ENCODE peak calls at places on chromosomes 16 and 17, in nine cellular contexts. One of them, this sample, is unnamed.

GRCh38 chr17:50532452-50533024 is at the start of gene EPN3:
- DNase-seq in uterus: no peak
- DNase-seq in ovary: no peak
- DNase-seq in sigmoid colon: no peak
- DNase-seq in A549: no peak
- DNase-seq in breast epithelium: peak; percentile 75
- DNase-seq in heart left ventricle: no peak
- DNase-seq in suprapubic skin: no peak
- DNase-seq in IMR-90: no peak
- DNase-seq in this sample: peak; percentile 81

GRCh38 chr17:80477647-80478478 is 1.5 kb upstream of the NPTX1 start:
- DNase-seq in heart left ventricle: no peak
- DNase-seq in IMR-90: peak; percentile 59
- DNase-seq in breast epithelium: no peak
- DNase-seq in sigmoid colon: peak; percentile 81
- DNase-seq in ovary: peak; percentile 44
- DNase-seq in A549: peak; percentile 75
- DNase-seq in uterus: peak; percentile 59
- DNase-seq in suprapubic skin: no peak
- DNase-seq in this sample: no peak

GRCh38 chr17:32496348-32497078 is 9.7 kb downstream of the CDK5R1 start:
- DNase-seq in uterus: no peak
- DNase-seq in IMR-90: peak; percentile 68
- DNase-seq in suprapubic skin: no peak
- DNase-seq in ovary: no peak
- DNase-seq in heart left ventricle: no peak
- DNase-seq in breast epithelium: no peak
- DNase-seq in sigmoid colon: peak; percentile 56
- DNase-seq in A549: no peak
- DNase-seq in this sample: no peak

GRCh38 chr16:74107795-74108610 is 188.6 kb upstream of the PSMD7 start:
- DNase-seq in heart left ventricle: peak; percentile 10
- DNase-seq in sigmoid colon: no peak
- DNase-seq in breast epithelium: no peak
- DNase-seq in ovary: no peak
- DNase-seq in A549: peak; percentile 42
- DNase-seq in suprapubic skin: peak; percentile 67
- DNase-seq in IMR-90: peak; percentile 2
- DNase-seq in uterus: no peak
- DNase-seq in this sample: no peak

GRCh38 chr16:15757630-15758251 is 99.1 kb downstream of the MYH11 start:
- DNase-seq in IMR-90: no peak
- DNase-seq in breast epithelium: no peak
- DNase-seq in suprapubic skin: no peak
- DNase-seq in sigmoid colon: no peak
- DNase-seq in heart left ventricle: no peak
- DNase-seq in uterus: no peak
- DNase-seq in ovary: no peak
- DNase-seq in A549: no peak
- DNase-seq in this sample: no peak

GRCh38 chr16:4914528-4915225 is 22.3 kb downstream of the PPL start:
- DNase-seq in IMR-90: no peak
- DNase-seq in heart left ventricle: no peak
- DNase-seq in A549: no peak
- DNase-seq in breast epithelium: no peak
- DNase-seq in suprapubic skin: no peak
- DNase-seq in uterus: no peak
- DNase-seq in sigmoid colon: peak; percentile 59
- DNase-seq in ovary: no peak
- DNase-seq in this sample: no peak

GRCh38 chr16:21611178-21611545 is 11.8 kb downstream of the METTL9 start:
- DNase-seq in heart left ventricle: no peak
- DNase-seq in IMR-90: peak; percentile 65
- DNase-seq in A549: no peak
- DNase-seq in suprapubic skin: no peak
- DNase-seq in ovary: no peak
- DNase-seq in sigmoid colon: no peak
- DNase-seq in breast epithelium: no peak
- DNase-seq in uterus: no peak
- DNase-seq in this sample: no peak

GRCh38 chr17:68290955-68291835 is at the start of the genes ARSG and SLC16A6:
- DNase-seq in IMR-90: peak; percentile 48
- DNase-seq in A549: peak; percentile 74
- DNase-seq in breast epithelium: peak; percentile 28
- DNase-seq in heart left ventricle: peak; percentile 53
- DNase-seq in suprapubic skin: no peak
- DNase-seq in uterus: peak; percentile 48
- DNase-seq in sigmoid colon: no peak
- DNase-seq in ovary: peak; percentile 68
- DNase-seq in this sample: peak; percentile 66

GRCh38 chr17:7330099-7331015 is 1.2 kb upstream of the NEURL4 start:
- DNase-seq in suprapubic skin: peak; percentile 87
- DNase-seq in heart left ventricle: peak; percentile 80
- DNase-seq in breast epithelium: peak; percentile 67
- DNase-seq in ovary: peak; percentile 77
- DNase-seq in IMR-90: peak; percentile 70
- DNase-seq in A549: peak; percentile 100
- DNase-seq in uterus: peak; percentile 80
- DNase-seq in sigmoid colon: peak; percentile 93
- DNase-seq in this sample: peak; percentile 89

GRCh38 chr17:79681628-79682261 is 49.0 kb upstream of the ENPP7 start:
- DNase-seq in breast epithelium: no peak
- DNase-seq in ovary: no peak
- DNase-seq in sigmoid colon: no peak
- DNase-seq in uterus: no peak
- DNase-seq in suprapubic skin: no peak
- DNase-seq in IMR-90: no peak
- DNase-seq in heart left ventricle: no peak
- DNase-seq in A549: no peak
- DNase-seq in this sample: no peak

GRCh38 chr17:17313350-17313991 is 10.3 kb downstream of the NT5M start:
- DNase-seq in IMR-90: no peak
- DNase-seq in breast epithelium: peak; percentile 35
- DNase-seq in suprapubic skin: no peak
- DNase-seq in A549: peak; percentile 85
- DNase-seq in sigmoid colon: peak; percentile 55
- DNase-seq in heart left ventricle: no peak
- DNase-seq in ovary: no peak
- DNase-seq in uterus: no peak
- DNase-seq in this sample: peak; percentile 70

GRCh38 chr16:54080524-54081008 is 206.0 kb downstream of the IRX3 start:
- DNase-seq in sigmoid colon: no peak
- DNase-seq in uterus: no peak
- DNase-seq in A549: peak; percentile 31
- DNase-seq in breast epithelium: peak; percentile 92
- DNase-seq in suprapubic skin: no peak
- DNase-seq in heart left ventricle: no peak
- DNase-seq in ovary: no peak
- DNase-seq in IMR-90: peak; percentile 98
- DNase-seq in this sample: no peak

GRCh38 chr16:56672761-56673536 is 3.3 kb downstream of the MT1H start:
- DNase-seq in IMR-90: peak; percentile 56
- DNase-seq in sigmoid colon: no peak
- DNase-seq in ovary: no peak
- DNase-seq in breast epithelium: no peak
- DNase-seq in heart left ventricle: no peak
- DNase-seq in A549: no peak
- DNase-seq in uterus: no peak
- DNase-seq in suprapubic skin: no peak
- DNase-seq in this sample: no peak

GRCh38 chr17:54781389-54781788 is 119.3 kb upstream of the TOM1L1 start:
- DNase-seq in ovary: no peak
- DNase-seq in A549: no peak
- DNase-seq in sigmoid colon: no peak
- DNase-seq in heart left ventricle: no peak
- DNase-seq in breast epithelium: no peak
- DNase-seq in suprapubic skin: no peak
- DNase-seq in IMR-90: no peak
- DNase-seq in uterus: no peak
- DNase-seq in this sample: no peak

GRCh38 chr17:67322039-67322787 is 44.2 kb downstream of the PSMD12 start:
- DNase-seq in breast epithelium: no peak
- DNase-seq in heart left ventricle: no peak
- DNase-seq in sigmoid colon: no peak
- DNase-seq in ovary: no peak
- DNase-seq in uterus: no peak
- DNase-seq in suprapubic skin: no peak
- DNase-seq in IMR-90: no peak
- DNase-seq in A549: no peak
- DNase-seq in this sample: no peak

DNA sequence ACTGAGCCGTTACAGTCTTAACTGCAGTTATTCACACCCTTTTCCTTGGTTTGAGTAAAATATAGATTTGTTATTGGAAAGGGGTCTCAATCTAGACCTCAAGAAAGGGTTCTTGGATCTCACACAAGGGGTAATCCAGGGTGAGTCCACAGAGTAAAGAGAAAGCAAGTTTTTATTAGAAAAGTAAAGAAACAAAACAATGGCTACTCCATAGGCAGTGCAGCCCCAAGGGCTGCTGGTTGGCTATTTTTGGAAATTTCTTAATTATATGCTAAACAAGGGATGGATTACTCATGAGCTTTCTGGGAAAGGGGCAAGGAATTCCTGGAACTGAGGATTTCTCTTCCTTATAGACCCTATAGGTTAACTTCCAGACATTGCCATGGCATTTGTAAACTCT is 24.6 kb upstream of the MILR1 start:
- DNase-seq in A549: no peak
- DNase-seq in IMR-90: no peak
- DNase-seq in ovary: no peak
- DNase-seq in uterus: no peak
- DNase-seq in sigmoid colon: no peak
- DNase-seq in suprapubic skin: no peak
- DNase-seq in heart left ventricle: no peak
- DNase-seq in breast epithelium: no peak
- DNase-seq in this sample: no peak
- TF ChIP-seq POLR2A in A549: no peak
- TF ChIP-seq POLR2A in IMR-90: no peak
- TF ChIP-seq POLR2A in ovary: no peak
- TF ChIP-seq POLR2A in uterus: no peak
- TF ChIP-seq POLR2A in sigmoid colon: no peak
- TF ChIP-seq POLR2A in suprapubic skin: no peak
- TF ChIP-seq POLR2A in heart left ventricle: no peak
- TF ChIP-seq POLR2A in breast epithelium: no peak
- TF ChIP-seq POLR2A in this sample: no peak

GRCh38 chr16:67561824-67562525 is 351 bp upstream of the CTCF start:
- DNase-seq in sigmoid colon: peak; percentile 98
- DNase-seq in ovary: peak; percentile 94
- DNase-seq in uterus: peak; percentile 96
- DNase-seq in heart left ventricle: peak; percentile 98
- DNase-seq in IMR-90: peak; percentile 95
- DNase-seq in breast epithelium: peak; percentile 96
- DNase-seq in A549: peak; percentile 80
- DNase-seq in suprapubic skin: peak; percentile 98
- DNase-seq in this sample: peak; percentile 99

GRCh38 chr16:67562526-67562917 is at the start of gene CTCF:
- DNase-seq in A549: peak; percentile 62
- DNase-seq in ovary: peak; percentile 83
- DNase-seq in sigmoid colon: peak; percentile 94
- DNase-seq in breast epithelium: no peak
- DNase-seq in suprapubic skin: no peak
- DNase-seq in uterus: peak; percentile 86
- DNase-seq in heart left ventricle: peak; percentile 88
- DNase-seq in IMR-90: peak; percentile 81
- DNase-seq in this sample: peak; percentile 92

GRCh38 chr16:67562918-67563707 is 787 bp downstream of the CTCF start:
- DNase-seq in sigmoid colon: peak; percentile 79
- DNase-seq in heart left ventricle: peak; percentile 54
- DNase-seq in suprapubic skin: peak; percentile 83
- DNase-seq in IMR-90: peak; percentile 33
- DNase-seq in breast epithelium: peak; percentile 43
- DNase-seq in A549: no peak
- DNase-seq in uterus: peak; percentile 61
- DNase-seq in ovary: peak; percentile 58
- DNase-seq in this sample: peak; percentile 59

GRCh38 chr16:67565470-67566100 is 3.3 kb downstream of the CTCF start:
- DNase-seq in heart left ventricle: no peak
- DNase-seq in breast epithelium: no peak
- DNase-seq in uterus: no peak
- DNase-seq in IMR-90: no peak
- DNase-seq in suprapubic skin: no peak
- DNase-seq in ovary: no peak
- DNase-seq in A549: no peak
- DNase-seq in sigmoid colon: peak; percentile 10
- DNase-seq in this sample: no peak

GRCh38 chr16:67563708-67564468 is 1.6 kb downstream of the CTCF start:
- DNase-seq in breast epithelium: peak; percentile 63
- DNase-seq in A549: no peak
- DNase-seq in IMR-90: peak; percentile 88
- DNase-seq in ovary: no peak
- DNase-seq in sigmoid colon: peak; percentile 86
- DNase-seq in uterus: peak; percentile 48
- DNase-seq in heart left ventricle: no peak
- DNase-seq in suprapubic skin: no peak
- DNase-seq in this sample: peak; percentile 73
- H3K4me1 ChIP-seq in breast epithelium: peaks cover 8% of the 10 kb centered on the region
- H3K4me1 ChIP-seq in A549: peaks cover 17% of the 10 kb centered on the region
- H3K4me1 ChIP-seq in IMR-90: peaks cover 5% of the 10 kb centered on the region
- H3K4me1 ChIP-seq in ovary: peaks cover 4% of the 10 kb centered on the region
- H3K4me1 ChIP-seq in sigmoid colon: no peaks in the 10 kb centered on the region
- H3K4me1 ChIP-seq in uterus: peaks cover 11% of the 10 kb centered on the region
- H3K4me1 ChIP-seq in heart left ventricle: peaks cover 12% of the 10 kb centered on the region
- H3K4me1 ChIP-seq in suprapubic skin: peaks cover 36% of the 10 kb centered on the region
- H3K4me1 ChIP-seq in this sample: peaks cover 4% of the 10 kb centered on the region

GRCh38 chr17:64129765-64130558 is at the start of gene ERN1:
- DNase-seq in breast epithelium: peak; percentile 91
- DNase-seq in suprapubic skin: peak; percentile 95
- DNase-seq in heart left ventricle: peak; percentile 95
- DNase-seq in IMR-90: peak; percentile 91
- DNase-seq in ovary: peak; percentile 92
- DNase-seq in sigmoid colon: peak; percentile 97
- DNase-seq in A549: peak; percentile 95
- DNase-seq in uterus: peak; percentile 92
- DNase-seq in this sample: peak; percentile 91
- TF ChIP-seq POLR2A in breast epithelium: peak; percentile 55
- TF ChIP-seq POLR2A in suprapubic skin: peak; percentile 94
- TF ChIP-seq POLR2A in heart left ventricle: peak; percentile 90
- TF ChIP-seq POLR2A in IMR-90: peak; percentile 94
- TF ChIP-seq POLR2A in ovary: peak; percentile 74
- TF ChIP-seq POLR2A in sigmoid colon: peak; percentile 60
- TF ChIP-seq POLR2A in A549: peak; percentile 98
- TF ChIP-seq POLR2A in uterus: peak; percentile 92
- TF ChIP-seq POLR2A in this sample: peak; percentile 92

DNA sequence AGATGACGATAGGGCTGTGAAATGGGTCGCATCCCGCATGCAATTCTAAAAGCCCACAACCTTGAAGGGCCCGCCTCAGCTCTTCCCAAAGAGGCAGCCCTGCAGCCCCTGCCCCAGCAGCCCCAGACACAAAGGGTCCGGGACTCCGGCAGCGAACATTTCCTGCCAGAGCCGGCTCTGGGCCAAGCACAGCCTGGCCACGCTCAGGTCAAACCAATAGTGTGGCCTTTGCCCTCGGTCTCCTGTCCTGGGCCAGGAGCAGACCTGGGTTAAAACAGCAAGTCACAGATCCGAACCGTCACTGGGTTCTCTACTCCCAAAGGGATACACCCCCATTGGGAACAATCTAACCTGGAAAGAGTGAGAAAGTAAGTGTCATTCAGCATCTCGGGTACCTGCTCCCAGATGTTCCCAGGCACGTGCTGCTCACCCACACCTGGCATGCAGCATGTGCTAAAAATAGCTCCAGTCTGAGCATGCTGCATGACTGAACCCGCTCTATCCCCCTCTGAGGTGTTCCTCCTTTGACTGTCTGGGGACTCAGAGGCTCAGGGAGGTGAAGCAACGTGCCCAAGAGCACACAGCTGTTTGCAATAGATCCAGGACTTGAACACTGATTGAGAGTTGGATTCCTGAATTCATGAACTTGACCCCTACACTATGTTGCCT is 22.2 kb upstream of the ATP2A3 start:
- DNase-seq in uterus: no peak
- DNase-seq in suprapubic skin: no peak
- DNase-seq in ovary: no peak
- DNase-seq in A549: no peak
- DNase-seq in heart left ventricle: no peak
- DNase-seq in breast epithelium: no peak
- DNase-seq in IMR-90: no peak
- DNase-seq in sigmoid colon: no peak
- DNase-seq in this sample: no peak
- H3K4me1 ChIP-seq in uterus: no peaks in the 10 kb centered on the region
- H3K4me1 ChIP-seq in suprapubic skin: peaks cover 17% of the 10 kb centered on the region
- H3K4me1 ChIP-seq in ovary: peaks cover 4% of the 10 kb centered on the region
- H3K4me1 ChIP-seq in A549: peaks cover 4% of the 10 kb centered on the region
- H3K4me1 ChIP-seq in heart left ventricle: no peaks in the 10 kb centered on the region
- H3K4me1 ChIP-seq in breast epithelium: no peaks in the 10 kb centered on the region
- H3K4me1 ChIP-seq in IMR-90: peaks cover 5% of the 10 kb centered on the region
- H3K4me1 ChIP-seq in sigmoid colon: no peaks in the 10 kb centered on the region
- H3K4me1 ChIP-seq in this sample: peaks cover 18% of the 10 kb centered on the region